ENCODE peak calls at places on chromosomes 5 and 9, in seven cellular contexts. F is ovary, Z is NCI-H146, Y is A549, J is PC-3, K is mucosa of descending colon, B is kidney tubule cell. V is an unnamed sample.

GRCh38 chr9:100626949-100627348 is 49.1 kb downstream of the CAVIN4 start:
- DNase-seq in Y (no peak), B (no peak), F (no peak), K (no peak), J (no peak), Z (no peak), V (no peak)

GRCh38 chr5:179819296-179820126 is 1.2 kb upstream of the SQSTM1 start:
- DNase-seq in K (peak; percentile 71), Z (peak; percentile 88), Y (peak; percentile 89), J (peak; percentile 64), F (peak; percentile 81), B (peak; percentile 91), V (peak; percentile 70)

GRCh38 chr5:177271113-177271512 is 32.4 kb downstream of the RAB24 start:
- DNase-seq in K (no peak), F (no peak), Z (no peak), Y (no peak), B (no peak), J (no peak), V (no peak)

GRCh38 chr5:177311361-177311722 is 356 bp downstream of the MXD3 start:
- DNase-seq in Y (no peak), K (no peak), F (no peak), B (no peak), Z (no peak), J (peak; percentile 34), V (no peak)

GRCh38 chr9:96420468-96421219 is 2.5 kb upstream of the ZNF367 start:
- DNase-seq in K (no peak), Y (peak; percentile 96), B (peak; percentile 100), Z (peak; percentile 3), F (peak; percentile 42), J (peak; percentile 95), V (peak; percentile 99)

GRCh38 chr5:80127037-80127642 is 92.0 kb downstream of the THBS4 start:
- DNase-seq in B (no peak), F (no peak), Z (no peak), K (no peak), J (no peak), Y (no peak), V (no peak)

GRCh38 chr9:134624827-134625181 is 16.8 kb upstream of the COL5A1 start:
- DNase-seq in K (no peak), Z (no peak), F (peak; percentile 2), J (peak; percentile 79), B (peak; percentile 68), Y (peak; percentile 71), V (peak; percentile 59)

GRCh38 chr5:77842247-77842646 is 66.1 kb upstream of the TBCA start:
- DNase-seq in Y (no peak), B (no peak), J (no peak), Z (no peak), K (no peak), F (no peak), V (no peak)

GRCh38 chr9:6925841-6926240 is 168.1 kb downstream of the KDM4C start:
- DNase-seq in Y (no peak), F (no peak), Z (no peak), J (no peak), B (no peak), K (no peak), V (no peak)

GRCh38 chr9:134738869-134739659 is 97.5 kb downstream of the COL5A1 start:
- DNase-seq in B (peak; percentile 47), F (peak; percentile 83), Y (peak; percentile 45), K (peak; percentile 70), J (peak; percentile 58), Z (peak; percentile 2), V (no peak)

GRCh38 chr5:117473075-117473595 is 898.5 kb upstream of the SEMA6A start:
- DNase-seq in Y (no peak), B (no peak), K (no peak), J (no peak), F (no peak), Z (no peak), V (no peak)

V was measured in foreskin keratinocyte.